ENCODE peak calls at places on chromosomes 11 and 22, in ten cellular contexts. One of them, this sample, is unnamed.

GRCh38 chr11:62497132-62497915 is 49.3 kb downstream of the AHNAK start:
- DNase-seq in activated T-cell treated with anti-CD3 and anti-CD28 coated beads for 1 hour: no peak
- DNase-seq in activated CD4-positive, alpha-beta T cell treated with anti-CD3 and anti-CD28 coated beads, Interleukin-2, amount 10 ng/mL, durations not matched to agents 7 days and 5 days: peak
- DNase-seq in activated CD8-positive, alpha-beta memory T cell treated with anti-CD3 and anti-CD28 coated beads for 1 hour: no peak
- DNase-seq in activated CD4-positive, alpha-beta memory T cell treated with anti-CD3 and anti-CD28 coated beads for 36 hours: peak
- DNase-seq in kidney tubule cell: peak
- DNase-seq in sciatic nerve: no peak
- DNase-seq in stimulated activated CD4-positive, alpha-beta T cell treated with anti-CD3 and anti-CD28 coated beads, Interleukin-4, amount 100 ng/mL, for 1 hour: no peak
- DNase-seq in cardiac fibroblast: peak
- DNase-seq in AG09319: no peak
- DNase-seq in this sample: no peak

GRCh38 chr22:31344369-31345330 is 1.5 kb downstream of the PATZ1 start:
- DNase-seq in activated T-cell treated with anti-CD3 and anti-CD28 coated beads for 1 hour: no peak
- DNase-seq in activated CD4-positive, alpha-beta T cell treated with anti-CD3 and anti-CD28 coated beads, Interleukin-2, amount 10 ng/mL, durations not matched to agents 7 days and 5 days: peak
- DNase-seq in activated CD8-positive, alpha-beta memory T cell treated with anti-CD3 and anti-CD28 coated beads for 1 hour: no peak
- DNase-seq in activated CD4-positive, alpha-beta memory T cell treated with anti-CD3 and anti-CD28 coated beads for 36 hours: peak
- DNase-seq in kidney tubule cell: peak
- DNase-seq in sciatic nerve: peak
- DNase-seq in stimulated activated CD4-positive, alpha-beta T cell treated with anti-CD3 and anti-CD28 coated beads, Interleukin-4, amount 100 ng/mL, for 1 hour: peak
- DNase-seq in cardiac fibroblast: peak
- DNase-seq in AG09319: no peak
- DNase-seq in this sample: peak

GRCh38 chr11:66281001-66281400 is 3.0 kb downstream of the CNIH2 start:
- DNase-seq in activated T-cell treated with anti-CD3 and anti-CD28 coated beads for 1 hour: no peak
- DNase-seq in activated CD4-positive, alpha-beta T cell treated with anti-CD3 and anti-CD28 coated beads, Interleukin-2, amount 10 ng/mL, durations not matched to agents 7 days and 5 days: no peak
- DNase-seq in activated CD8-positive, alpha-beta memory T cell treated with anti-CD3 and anti-CD28 coated beads for 1 hour: no peak
- DNase-seq in activated CD4-positive, alpha-beta memory T cell treated with anti-CD3 and anti-CD28 coated beads for 36 hours: no peak
- DNase-seq in kidney tubule cell: no peak
- DNase-seq in sciatic nerve: no peak
- DNase-seq in stimulated activated CD4-positive, alpha-beta T cell treated with anti-CD3 and anti-CD28 coated beads, Interleukin-4, amount 100 ng/mL, for 1 hour: no peak
- DNase-seq in cardiac fibroblast: no peak
- DNase-seq in AG09319: no peak
- DNase-seq in this sample: no peak

GRCh38 chr11:107898270-107898669 is 30.0 kb upstream of the RAB39A start:
- DNase-seq in activated T-cell treated with anti-CD3 and anti-CD28 coated beads for 1 hour: no peak
- DNase-seq in activated CD4-positive, alpha-beta T cell treated with anti-CD3 and anti-CD28 coated beads, Interleukin-2, amount 10 ng/mL, durations not matched to agents 7 days and 5 days: no peak
- DNase-seq in activated CD8-positive, alpha-beta memory T cell treated with anti-CD3 and anti-CD28 coated beads for 1 hour: no peak
- DNase-seq in activated CD4-positive, alpha-beta memory T cell treated with anti-CD3 and anti-CD28 coated beads for 36 hours: no peak
- DNase-seq in kidney tubule cell: peak
- DNase-seq in sciatic nerve: no peak
- DNase-seq in stimulated activated CD4-positive, alpha-beta T cell treated with anti-CD3 and anti-CD28 coated beads, Interleukin-4, amount 100 ng/mL, for 1 hour: no peak
- DNase-seq in cardiac fibroblast: peak
- DNase-seq in AG09319: peak
- DNase-seq in this sample: no peak

GRCh38 chr11:86671386-86672006 is 920 bp downstream of the ME3 start:
- DNase-seq in activated T-cell treated with anti-CD3 and anti-CD28 coated beads for 1 hour: no peak
- DNase-seq in activated CD4-positive, alpha-beta T cell treated with anti-CD3 and anti-CD28 coated beads, Interleukin-2, amount 10 ng/mL, durations not matched to agents 7 days and 5 days: no peak
- DNase-seq in activated CD8-positive, alpha-beta memory T cell treated with anti-CD3 and anti-CD28 coated beads for 1 hour: no peak
- DNase-seq in activated CD4-positive, alpha-beta memory T cell treated with anti-CD3 and anti-CD28 coated beads for 36 hours: no peak
- DNase-seq in kidney tubule cell: peak
- DNase-seq in sciatic nerve: peak
- DNase-seq in stimulated activated CD4-positive, alpha-beta T cell treated with anti-CD3 and anti-CD28 coated beads, Interleukin-4, amount 100 ng/mL, for 1 hour: peak
- DNase-seq in cardiac fibroblast: peak
- DNase-seq in AG09319: no peak
- DNase-seq in this sample: no peak

GRCh38 chr11:112343368-112344039 is 82.8 kb upstream of the PLET1 start:
- DNase-seq in activated T-cell treated with anti-CD3 and anti-CD28 coated beads for 1 hour: no peak
- DNase-seq in activated CD4-positive, alpha-beta T cell treated with anti-CD3 and anti-CD28 coated beads, Interleukin-2, amount 10 ng/mL, durations not matched to agents 7 days and 5 days: no peak
- DNase-seq in activated CD8-positive, alpha-beta memory T cell treated with anti-CD3 and anti-CD28 coated beads for 1 hour: no peak
- DNase-seq in activated CD4-positive, alpha-beta memory T cell treated with anti-CD3 and anti-CD28 coated beads for 36 hours: no peak
- DNase-seq in kidney tubule cell: no peak
- DNase-seq in sciatic nerve: no peak
- DNase-seq in stimulated activated CD4-positive, alpha-beta T cell treated with anti-CD3 and anti-CD28 coated beads, Interleukin-4, amount 100 ng/mL, for 1 hour: no peak
- DNase-seq in cardiac fibroblast: peak
- DNase-seq in AG09319: no peak
- DNase-seq in this sample: no peak

GRCh38 chr11:125516266-125516665 is 20.2 kb upstream of the FEZ1 start:
- DNase-seq in activated T-cell treated with anti-CD3 and anti-CD28 coated beads for 1 hour: no peak
- DNase-seq in activated CD4-positive, alpha-beta T cell treated with anti-CD3 and anti-CD28 coated beads, Interleukin-2, amount 10 ng/mL, durations not matched to agents 7 days and 5 days: no peak
- DNase-seq in activated CD8-positive, alpha-beta memory T cell treated with anti-CD3 and anti-CD28 coated beads for 1 hour: no peak
- DNase-seq in activated CD4-positive, alpha-beta memory T cell treated with anti-CD3 and anti-CD28 coated beads for 36 hours: no peak
- DNase-seq in kidney tubule cell: no peak
- DNase-seq in sciatic nerve: no peak
- DNase-seq in stimulated activated CD4-positive, alpha-beta T cell treated with anti-CD3 and anti-CD28 coated beads, Interleukin-4, amount 100 ng/mL, for 1 hour: no peak
- DNase-seq in cardiac fibroblast: no peak
- DNase-seq in AG09319: no peak
- DNase-seq in this sample: no peak

GRCh38 chr22:22887621-22888503 is at the start of gene IGLL5:
- DNase-seq in activated T-cell treated with anti-CD3 and anti-CD28 coated beads for 1 hour: no peak
- DNase-seq in activated CD4-positive, alpha-beta T cell treated with anti-CD3 and anti-CD28 coated beads, Interleukin-2, amount 10 ng/mL, durations not matched to agents 7 days and 5 days: no peak
- DNase-seq in activated CD8-positive, alpha-beta memory T cell treated with anti-CD3 and anti-CD28 coated beads for 1 hour: no peak
- DNase-seq in activated CD4-positive, alpha-beta memory T cell treated with anti-CD3 and anti-CD28 coated beads for 36 hours: peak
- DNase-seq in kidney tubule cell: no peak
- DNase-seq in sciatic nerve: no peak
- DNase-seq in stimulated activated CD4-positive, alpha-beta T cell treated with anti-CD3 and anti-CD28 coated beads, Interleukin-4, amount 100 ng/mL, for 1 hour: no peak
- DNase-seq in cardiac fibroblast: no peak
- DNase-seq in AG09319: no peak
- DNase-seq in this sample: no peak

GRCh38 chr11:45027312-45027711 is 76.6 kb upstream of the TP53I11 start:
- DNase-seq in activated T-cell treated with anti-CD3 and anti-CD28 coated beads for 1 hour: no peak
- DNase-seq in activated CD4-positive, alpha-beta T cell treated with anti-CD3 and anti-CD28 coated beads, Interleukin-2, amount 10 ng/mL, durations not matched to agents 7 days and 5 days: no peak
- DNase-seq in activated CD8-positive, alpha-beta memory T cell treated with anti-CD3 and anti-CD28 coated beads for 1 hour: no peak
- DNase-seq in activated CD4-positive, alpha-beta memory T cell treated with anti-CD3 and anti-CD28 coated beads for 36 hours: no peak
- DNase-seq in kidney tubule cell: no peak
- DNase-seq in sciatic nerve: no peak
- DNase-seq in stimulated activated CD4-positive, alpha-beta T cell treated with anti-CD3 and anti-CD28 coated beads, Interleukin-4, amount 100 ng/mL, for 1 hour: no peak
- DNase-seq in cardiac fibroblast: no peak
- DNase-seq in AG09319: no peak
- DNase-seq in this sample: no peak

GRCh38 chr22:46951973-46952372 is 189.5 kb downstream of the TBC1D22A start:
- DNase-seq in activated T-cell treated with anti-CD3 and anti-CD28 coated beads for 1 hour: no peak
- DNase-seq in activated CD4-positive, alpha-beta T cell treated with anti-CD3 and anti-CD28 coated beads, Interleukin-2, amount 10 ng/mL, durations not matched to agents 7 days and 5 days: no peak
- DNase-seq in activated CD8-positive, alpha-beta memory T cell treated with anti-CD3 and anti-CD28 coated beads for 1 hour: no peak
- DNase-seq in activated CD4-positive, alpha-beta memory T cell treated with anti-CD3 and anti-CD28 coated beads for 36 hours: no peak
- DNase-seq in kidney tubule cell: no peak
- DNase-seq in sciatic nerve: no peak
- DNase-seq in stimulated activated CD4-positive, alpha-beta T cell treated with anti-CD3 and anti-CD28 coated beads, Interleukin-4, amount 100 ng/mL, for 1 hour: no peak
- DNase-seq in cardiac fibroblast: no peak
- DNase-seq in AG09319: no peak
- DNase-seq in this sample: no peak

GRCh38 chr22:46040471-46041465 is 63.8 kb upstream of the WNT7B start:
- DNase-seq in activated T-cell treated with anti-CD3 and anti-CD28 coated beads for 1 hour: no peak
- DNase-seq in activated CD4-positive, alpha-beta T cell treated with anti-CD3 and anti-CD28 coated beads, Interleukin-2, amount 10 ng/mL, durations not matched to agents 7 days and 5 days: no peak
- DNase-seq in activated CD8-positive, alpha-beta memory T cell treated with anti-CD3 and anti-CD28 coated beads for 1 hour: no peak
- DNase-seq in activated CD4-positive, alpha-beta memory T cell treated with anti-CD3 and anti-CD28 coated beads for 36 hours: no peak
- DNase-seq in kidney tubule cell: no peak
- DNase-seq in sciatic nerve: peak
- DNase-seq in stimulated activated CD4-positive, alpha-beta T cell treated with anti-CD3 and anti-CD28 coated beads, Interleukin-4, amount 100 ng/mL, for 1 hour: no peak
- DNase-seq in cardiac fibroblast: no peak
- DNase-seq in AG09319: no peak
- DNase-seq in this sample: no peak

GRCh38 chr11:134640971-134641968 is 229.2 kb upstream of the B3GAT1 start:
- DNase-seq in activated T-cell treated with anti-CD3 and anti-CD28 coated beads for 1 hour: no peak
- DNase-seq in activated CD4-positive, alpha-beta T cell treated with anti-CD3 and anti-CD28 coated beads, Interleukin-2, amount 10 ng/mL, durations not matched to agents 7 days and 5 days: no peak
- DNase-seq in activated CD8-positive, alpha-beta memory T cell treated with anti-CD3 and anti-CD28 coated beads for 1 hour: no peak
- DNase-seq in activated CD4-positive, alpha-beta memory T cell treated with anti-CD3 and anti-CD28 coated beads for 36 hours: no peak
- DNase-seq in kidney tubule cell: no peak
- DNase-seq in sciatic nerve: no peak
- DNase-seq in stimulated activated CD4-positive, alpha-beta T cell treated with anti-CD3 and anti-CD28 coated beads, Interleukin-4, amount 100 ng/mL, for 1 hour: no peak
- DNase-seq in cardiac fibroblast: no peak
- DNase-seq in AG09319: no peak
- DNase-seq in this sample: no peak

GRCh38 chr11:34745209-34745608 is 124.3 kb downstream of the EHF start:
- DNase-seq in activated T-cell treated with anti-CD3 and anti-CD28 coated beads for 1 hour: no peak
- DNase-seq in activated CD4-positive, alpha-beta T cell treated with anti-CD3 and anti-CD28 coated beads, Interleukin-2, amount 10 ng/mL, durations not matched to agents 7 days and 5 days: no peak
- DNase-seq in activated CD8-positive, alpha-beta memory T cell treated with anti-CD3 and anti-CD28 coated beads for 1 hour: no peak
- DNase-seq in activated CD4-positive, alpha-beta memory T cell treated with anti-CD3 and anti-CD28 coated beads for 36 hours: no peak
- DNase-seq in kidney tubule cell: no peak
- DNase-seq in sciatic nerve: no peak
- DNase-seq in stimulated activated CD4-positive, alpha-beta T cell treated with anti-CD3 and anti-CD28 coated beads, Interleukin-4, amount 100 ng/mL, for 1 hour: no peak
- DNase-seq in cardiac fibroblast: peak
- DNase-seq in AG09319: no peak
- DNase-seq in this sample: no peak

GRCh38 chr11:63915961-63916836 is 765 bp downstream of the RCOR2 start:
- DNase-seq in activated T-cell treated with anti-CD3 and anti-CD28 coated beads for 1 hour: no peak
- DNase-seq in activated CD4-positive, alpha-beta T cell treated with anti-CD3 and anti-CD28 coated beads, Interleukin-2, amount 10 ng/mL, durations not matched to agents 7 days and 5 days: peak
- DNase-seq in activated CD8-positive, alpha-beta memory T cell treated with anti-CD3 and anti-CD28 coated beads for 1 hour: no peak
- DNase-seq in activated CD4-positive, alpha-beta memory T cell treated with anti-CD3 and anti-CD28 coated beads for 36 hours: peak
- DNase-seq in kidney tubule cell: peak
- DNase-seq in sciatic nerve: no peak
- DNase-seq in stimulated activated CD4-positive, alpha-beta T cell treated with anti-CD3 and anti-CD28 coated beads, Interleukin-4, amount 100 ng/mL, for 1 hour: peak
- DNase-seq in cardiac fibroblast: no peak
- DNase-seq in AG09319: no peak
- DNase-seq in this sample: peak

GRCh38 chr22:36563898-36564297 is 34.9 kb upstream of the EIF3D start:
- DNase-seq in activated T-cell treated with anti-CD3 and anti-CD28 coated beads for 1 hour: no peak
- DNase-seq in activated CD4-positive, alpha-beta T cell treated with anti-CD3 and anti-CD28 coated beads, Interleukin-2, amount 10 ng/mL, durations not matched to agents 7 days and 5 days: no peak
- DNase-seq in activated CD8-positive, alpha-beta memory T cell treated with anti-CD3 and anti-CD28 coated beads for 1 hour: no peak
- DNase-seq in activated CD4-positive, alpha-beta memory T cell treated with anti-CD3 and anti-CD28 coated beads for 36 hours: no peak
- DNase-seq in kidney tubule cell: no peak
- DNase-seq in sciatic nerve: no peak
- DNase-seq in stimulated activated CD4-positive, alpha-beta T cell treated with anti-CD3 and anti-CD28 coated beads, Interleukin-4, amount 100 ng/mL, for 1 hour: no peak
- DNase-seq in cardiac fibroblast: no peak
- DNase-seq in AG09319: no peak
- DNase-seq in this sample: no peak

GRCh38 chr11:131653244-131653643 is 282.8 kb downstream of the NTM start:
- DNase-seq in activated T-cell treated with anti-CD3 and anti-CD28 coated beads for 1 hour: no peak
- DNase-seq in activated CD4-positive, alpha-beta T cell treated with anti-CD3 and anti-CD28 coated beads, Interleukin-2, amount 10 ng/mL, durations not matched to agents 7 days and 5 days: no peak
- DNase-seq in activated CD8-positive, alpha-beta memory T cell treated with anti-CD3 and anti-CD28 coated beads for 1 hour: no peak
- DNase-seq in activated CD4-positive, alpha-beta memory T cell treated with anti-CD3 and anti-CD28 coated beads for 36 hours: no peak
- DNase-seq in kidney tubule cell: no peak
- DNase-seq in sciatic nerve: no peak
- DNase-seq in stimulated activated CD4-positive, alpha-beta T cell treated with anti-CD3 and anti-CD28 coated beads, Interleukin-4, amount 100 ng/mL, for 1 hour: no peak
- DNase-seq in cardiac fibroblast: no peak
- DNase-seq in AG09319: no peak
- DNase-seq in this sample: no peak

GRCh38 chr11:37504925-37505324 is 906.9 kb upstream of the RAG2 start:
- DNase-seq in activated T-cell treated with anti-CD3 and anti-CD28 coated beads for 1 hour: no peak
- DNase-seq in activated CD4-positive, alpha-beta T cell treated with anti-CD3 and anti-CD28 coated beads, Interleukin-2, amount 10 ng/mL, durations not matched to agents 7 days and 5 days: no peak
- DNase-seq in activated CD8-positive, alpha-beta memory T cell treated with anti-CD3 and anti-CD28 coated beads for 1 hour: no peak
- DNase-seq in activated CD4-positive, alpha-beta memory T cell treated with anti-CD3 and anti-CD28 coated beads for 36 hours: no peak
- DNase-seq in kidney tubule cell: peak
- DNase-seq in sciatic nerve: no peak
- DNase-seq in stimulated activated CD4-positive, alpha-beta T cell treated with anti-CD3 and anti-CD28 coated beads, Interleukin-4, amount 100 ng/mL, for 1 hour: no peak
- DNase-seq in cardiac fibroblast: peak
- DNase-seq in AG09319: no peak
- DNase-seq in this sample: no peak

GRCh38 chr11:114556135-114556534 is 3.5 kb downstream of the NXPE1 start:
- DNase-seq in activated T-cell treated with anti-CD3 and anti-CD28 coated beads for 1 hour: no peak
- DNase-seq in activated CD4-positive, alpha-beta T cell treated with anti-CD3 and anti-CD28 coated beads, Interleukin-2, amount 10 ng/mL, durations not matched to agents 7 days and 5 days: no peak
- DNase-seq in activated CD8-positive, alpha-beta memory T cell treated with anti-CD3 and anti-CD28 coated beads for 1 hour: no peak
- DNase-seq in activated CD4-positive, alpha-beta memory T cell treated with anti-CD3 and anti-CD28 coated beads for 36 hours: no peak
- DNase-seq in kidney tubule cell: no peak
- DNase-seq in sciatic nerve: no peak
- DNase-seq in stimulated activated CD4-positive, alpha-beta T cell treated with anti-CD3 and anti-CD28 coated beads, Interleukin-4, amount 100 ng/mL, for 1 hour: no peak
- DNase-seq in cardiac fibroblast: no peak
- DNase-seq in AG09319: no peak
- DNase-seq in this sample: no peak

GRCh38 chr11:469684-470667 is 19.9 kb downstream of the PTDSS2 start:
- DNase-seq in activated T-cell treated with anti-CD3 and anti-CD28 coated beads for 1 hour: no peak
- DNase-seq in activated CD4-positive, alpha-beta T cell treated with anti-CD3 and anti-CD28 coated beads, Interleukin-2, amount 10 ng/mL, durations not matched to agents 7 days and 5 days: no peak
- DNase-seq in activated CD8-positive, alpha-beta memory T cell treated with anti-CD3 and anti-CD28 coated beads for 1 hour: no peak
- DNase-seq in activated CD4-positive, alpha-beta memory T cell treated with anti-CD3 and anti-CD28 coated beads for 36 hours: no peak
- DNase-seq in kidney tubule cell: peak
- DNase-seq in sciatic nerve: no peak
- DNase-seq in stimulated activated CD4-positive, alpha-beta T cell treated with anti-CD3 and anti-CD28 coated beads, Interleukin-4, amount 100 ng/mL, for 1 hour: no peak
- DNase-seq in cardiac fibroblast: peak
- DNase-seq in AG09319: peak
- DNase-seq in this sample: no peak

GRCh38 chr11:13685461-13686108 is 17.1 kb downstream of the FAR1 start:
- DNase-seq in activated T-cell treated with anti-CD3 and anti-CD28 coated beads for 1 hour: no peak
- DNase-seq in activated CD4-positive, alpha-beta T cell treated with anti-CD3 and anti-CD28 coated beads, Interleukin-2, amount 10 ng/mL, durations not matched to agents 7 days and 5 days: no peak
- DNase-seq in activated CD8-positive, alpha-beta memory T cell treated with anti-CD3 and anti-CD28 coated beads for 1 hour: no peak
- DNase-seq in activated CD4-positive, alpha-beta memory T cell treated with anti-CD3 and anti-CD28 coated beads for 36 hours: no peak
- DNase-seq in kidney tubule cell: no peak
- DNase-seq in sciatic nerve: no peak
- DNase-seq in stimulated activated CD4-positive, alpha-beta T cell treated with anti-CD3 and anti-CD28 coated beads, Interleukin-4, amount 100 ng/mL, for 1 hour: no peak
- DNase-seq in cardiac fibroblast: peak
- DNase-seq in AG09319: no peak
- DNase-seq in this sample: no peak

GRCh38 chr11:64848779-64849599 is 4.5 kb upstream of the CDC42BPG start:
- DNase-seq in activated T-cell treated with anti-CD3 and anti-CD28 coated beads for 1 hour: no peak
- DNase-seq in activated CD4-positive, alpha-beta T cell treated with anti-CD3 and anti-CD28 coated beads, Interleukin-2, amount 10 ng/mL, durations not matched to agents 7 days and 5 days: no peak
- DNase-seq in activated CD8-positive, alpha-beta memory T cell treated with anti-CD3 and anti-CD28 coated beads for 1 hour: no peak
- DNase-seq in activated CD4-positive, alpha-beta memory T cell treated with anti-CD3 and anti-CD28 coated beads for 36 hours: no peak
- DNase-seq in kidney tubule cell: peak
- DNase-seq in sciatic nerve: no peak
- DNase-seq in stimulated activated CD4-positive, alpha-beta T cell treated with anti-CD3 and anti-CD28 coated beads, Interleukin-4, amount 100 ng/mL, for 1 hour: no peak
- DNase-seq in cardiac fibroblast: no peak
- DNase-seq in AG09319: no peak
- DNase-seq in this sample: no peak

GRCh38 chr11:75424396-75424795 is 8.6 kb downstream of the KLHL35 start:
- DNase-seq in activated T-cell treated with anti-CD3 and anti-CD28 coated beads for 1 hour: no peak
- DNase-seq in activated CD4-positive, alpha-beta T cell treated with anti-CD3 and anti-CD28 coated beads, Interleukin-2, amount 10 ng/mL, durations not matched to agents 7 days and 5 days: no peak
- DNase-seq in activated CD8-positive, alpha-beta memory T cell treated with anti-CD3 and anti-CD28 coated beads for 1 hour: no peak
- DNase-seq in activated CD4-positive, alpha-beta memory T cell treated with anti-CD3 and anti-CD28 coated beads for 36 hours: no peak
- DNase-seq in kidney tubule cell: no peak
- DNase-seq in sciatic nerve: no peak
- DNase-seq in stimulated activated CD4-positive, alpha-beta T cell treated with anti-CD3 and anti-CD28 coated beads, Interleukin-4, amount 100 ng/mL, for 1 hour: no peak
- DNase-seq in cardiac fibroblast: no peak
- DNase-seq in AG09319: no peak
- DNase-seq in this sample: no peak

GRCh38 chr22:48511781-48512327 is 1315.8 kb downstream of the BRD1 start:
- DNase-seq in activated T-cell treated with anti-CD3 and anti-CD28 coated beads for 1 hour: no peak
- DNase-seq in activated CD4-positive, alpha-beta T cell treated with anti-CD3 and anti-CD28 coated beads, Interleukin-2, amount 10 ng/mL, durations not matched to agents 7 days and 5 days: no peak
- DNase-seq in activated CD8-positive, alpha-beta memory T cell treated with anti-CD3 and anti-CD28 coated beads for 1 hour: no peak
- DNase-seq in activated CD4-positive, alpha-beta memory T cell treated with anti-CD3 and anti-CD28 coated beads for 36 hours: no peak
- DNase-seq in kidney tubule cell: no peak
- DNase-seq in sciatic nerve: no peak
- DNase-seq in stimulated activated CD4-positive, alpha-beta T cell treated with anti-CD3 and anti-CD28 coated beads, Interleukin-4, amount 100 ng/mL, for 1 hour: no peak
- DNase-seq in cardiac fibroblast: no peak
- DNase-seq in AG09319: no peak
- DNase-seq in this sample: no peak

GRCh38 chr11:65491163-65491465 is 7.7 kb upstream of the MALAT1 start:
- DNase-seq in activated T-cell treated with anti-CD3 and anti-CD28 coated beads for 1 hour: no peak
- DNase-seq in activated CD4-positive, alpha-beta T cell treated with anti-CD3 and anti-CD28 coated beads, Interleukin-2, amount 10 ng/mL, durations not matched to agents 7 days and 5 days: no peak
- DNase-seq in activated CD8-positive, alpha-beta memory T cell treated with anti-CD3 and anti-CD28 coated beads for 1 hour: no peak
- DNase-seq in activated CD4-positive, alpha-beta memory T cell treated with anti-CD3 and anti-CD28 coated beads for 36 hours: no peak
- DNase-seq in kidney tubule cell: peak
- DNase-seq in sciatic nerve: peak
- DNase-seq in stimulated activated CD4-positive, alpha-beta T cell treated with anti-CD3 and anti-CD28 coated beads, Interleukin-4, amount 100 ng/mL, for 1 hour: no peak
- DNase-seq in cardiac fibroblast: peak
- DNase-seq in AG09319: no peak
- DNase-seq in this sample: no peak

GRCh38 chr11:86196924-86197323 is 47.6 kb upstream of the EED start:
- DNase-seq in activated T-cell treated with anti-CD3 and anti-CD28 coated beads for 1 hour: no peak
- DNase-seq in activated CD4-positive, alpha-beta T cell treated with anti-CD3 and anti-CD28 coated beads, Interleukin-2, amount 10 ng/mL, durations not matched to agents 7 days and 5 days: no peak
- DNase-seq in activated CD8-positive, alpha-beta memory T cell treated with anti-CD3 and anti-CD28 coated beads for 1 hour: no peak
- DNase-seq in activated CD4-positive, alpha-beta memory T cell treated with anti-CD3 and anti-CD28 coated beads for 36 hours: no peak
- DNase-seq in kidney tubule cell: no peak
- DNase-seq in sciatic nerve: no peak
- DNase-seq in stimulated activated CD4-positive, alpha-beta T cell treated with anti-CD3 and anti-CD28 coated beads, Interleukin-4, amount 100 ng/mL, for 1 hour: no peak
- DNase-seq in cardiac fibroblast: no peak
- DNase-seq in AG09319: no peak
- DNase-seq in this sample: no peak

GRCh38 chr22:25402501-25403283 is 161.8 kb upstream of the GRK3 start:
- DNase-seq in activated T-cell treated with anti-CD3 and anti-CD28 coated beads for 1 hour: no peak
- DNase-seq in activated CD4-positive, alpha-beta T cell treated with anti-CD3 and anti-CD28 coated beads, Interleukin-2, amount 10 ng/mL, durations not matched to agents 7 days and 5 days: no peak
- DNase-seq in activated CD8-positive, alpha-beta memory T cell treated with anti-CD3 and anti-CD28 coated beads for 1 hour: no peak
- DNase-seq in activated CD4-positive, alpha-beta memory T cell treated with anti-CD3 and anti-CD28 coated beads for 36 hours: no peak
- DNase-seq in kidney tubule cell: peak
- DNase-seq in sciatic nerve: no peak
- DNase-seq in stimulated activated CD4-positive, alpha-beta T cell treated with anti-CD3 and anti-CD28 coated beads, Interleukin-4, amount 100 ng/mL, for 1 hour: no peak
- DNase-seq in cardiac fibroblast: peak
- DNase-seq in AG09319: no peak
- DNase-seq in this sample: no peak

GRCh38 chr11:79313513-79313912 is 127.3 kb downstream of the TENM4 start:
- DNase-seq in activated T-cell treated with anti-CD3 and anti-CD28 coated beads for 1 hour: no peak
- DNase-seq in activated CD4-positive, alpha-beta T cell treated with anti-CD3 and anti-CD28 coated beads, Interleukin-2, amount 10 ng/mL, durations not matched to agents 7 days and 5 days: no peak
- DNase-seq in activated CD8-positive, alpha-beta memory T cell treated with anti-CD3 and anti-CD28 coated beads for 1 hour: no peak
- DNase-seq in activated CD4-positive, alpha-beta memory T cell treated with anti-CD3 and anti-CD28 coated beads for 36 hours: no peak
- DNase-seq in kidney tubule cell: no peak
- DNase-seq in sciatic nerve: no peak
- DNase-seq in stimulated activated CD4-positive, alpha-beta T cell treated with anti-CD3 and anti-CD28 coated beads, Interleukin-4, amount 100 ng/mL, for 1 hour: no peak
- DNase-seq in cardiac fibroblast: no peak
- DNase-seq in AG09319: no peak
- DNase-seq in this sample: no peak

GRCh38 chr11:70420008-70420464 is 21.7 kb downstream of the CTTN start:
- DNase-seq in activated T-cell treated with anti-CD3 and anti-CD28 coated beads for 1 hour: no peak
- DNase-seq in activated CD4-positive, alpha-beta T cell treated with anti-CD3 and anti-CD28 coated beads, Interleukin-2, amount 10 ng/mL, durations not matched to agents 7 days and 5 days: no peak
- DNase-seq in activated CD8-positive, alpha-beta memory T cell treated with anti-CD3 and anti-CD28 coated beads for 1 hour: no peak
- DNase-seq in activated CD4-positive, alpha-beta memory T cell treated with anti-CD3 and anti-CD28 coated beads for 36 hours: no peak
- DNase-seq in kidney tubule cell: peak
- DNase-seq in sciatic nerve: no peak
- DNase-seq in stimulated activated CD4-positive, alpha-beta T cell treated with anti-CD3 and anti-CD28 coated beads, Interleukin-4, amount 100 ng/mL, for 1 hour: no peak
- DNase-seq in cardiac fibroblast: peak
- DNase-seq in AG09319: no peak
- DNase-seq in this sample: no peak